ENCODE peak calls at places on chromosomes 5 and 9, in four cellular contexts. D is HepG2, P is GM12878, Q is K562. I is an unnamed sample.

GRCh38 chr5:104347119-104347708 is 784.6 kb upstream of the NUDT12 start:
- DNase-seq in D (no peak), P (no peak), Q (no peak), I (peak)

GRCh38 chr9:89902450-89902849 is 297.6 kb downstream of the GADD45G start:
- DNase-seq in D (no peak), P (no peak), Q (no peak), I (no peak)

GRCh38 chr9:110337727-110338522 is at the start of gene TXNDC8:
- DNase-seq in D (no peak), P (no peak), Q (no peak), I (no peak)

GRCh38 chr5:73648490-73648889 is 22.5 kb downstream of the ARHGEF28 start:
- DNase-seq in D (no peak), P (no peak), Q (no peak), I (no peak)

GRCh38 chr9:91740713-91741112 is 209.3 kb downstream of the ROR2 start:
- DNase-seq in D (no peak), P (no peak), Q (no peak), I (no peak)

GRCh38 chr9:113381909-113382411 is 5.2 kb upstream of the HDHD3 start:
- DNase-seq in D (peak), P (no peak), Q (no peak), I (no peak)

GRCh38 chr9:16213781-16214515 is 656.5 kb downstream of the BNC2 start:
- DNase-seq in D (no peak), P (no peak), Q (no peak), I (no peak)

GRCh38 chr5:143131983-143132382 is 271.5 kb downstream of the NR3C1 start:
- DNase-seq in D (no peak), P (no peak), Q (no peak), I (no peak)

GRCh38 chr5:102986074-102986473 is 133.9 kb downstream of the GIN1 start:
- DNase-seq in D (no peak), P (no peak), Q (no peak), I (no peak)

GRCh38 chr9:111531716-111532115 is 6.7 kb downstream of the ZNF483 start:
- DNase-seq in D (no peak), P (no peak), Q (no peak), I (no peak)

GRCh38 chr5:26700759-26701384 is 337.5 kb downstream of the CDH9 start:
- DNase-seq in D (peak), P (no peak), Q (peak), I (no peak)

GRCh38 chr9:134548185-134548584 is 93.4 kb upstream of the COL5A1 start:
- DNase-seq in D (no peak), P (no peak), Q (no peak), I (no peak)

GRCh38 chr9:134546231-134546731 is 95.3 kb upstream of the COL5A1 start:
- DNase-seq in D (no peak), P (no peak), Q (no peak), I (no peak)

GRCh38 chr9:134547161-134548100 is 94.2 kb upstream of the COL5A1 start:
- DNase-seq in D (no peak), P (no peak), Q (no peak), I (no peak)

GRCh38 chr9:134545213-134546211 is 96.1 kb upstream of the COL5A1 start:
- DNase-seq in D (no peak), P (no peak), Q (no peak), I (no peak)

GRCh38 chr9:134546746-134547145 is 94.9 kb upstream of the COL5A1 start:
- DNase-seq in D (no peak), P (no peak), Q (no peak), I (no peak)
- TF ChIP-seq ZBTB33 in D (no peak), P (no peak), Q (no peak), I (no peak)

GRCh38 chr5:159951834-159952233 is 35.6 kb downstream of the ADRA1B start:
- DNase-seq in D (no peak), P (no peak), Q (no peak), I (no peak)
- TF ChIP-seq ZNF274 in D (no peak), P (no peak), Q (no peak), I (no peak)

DNA sequence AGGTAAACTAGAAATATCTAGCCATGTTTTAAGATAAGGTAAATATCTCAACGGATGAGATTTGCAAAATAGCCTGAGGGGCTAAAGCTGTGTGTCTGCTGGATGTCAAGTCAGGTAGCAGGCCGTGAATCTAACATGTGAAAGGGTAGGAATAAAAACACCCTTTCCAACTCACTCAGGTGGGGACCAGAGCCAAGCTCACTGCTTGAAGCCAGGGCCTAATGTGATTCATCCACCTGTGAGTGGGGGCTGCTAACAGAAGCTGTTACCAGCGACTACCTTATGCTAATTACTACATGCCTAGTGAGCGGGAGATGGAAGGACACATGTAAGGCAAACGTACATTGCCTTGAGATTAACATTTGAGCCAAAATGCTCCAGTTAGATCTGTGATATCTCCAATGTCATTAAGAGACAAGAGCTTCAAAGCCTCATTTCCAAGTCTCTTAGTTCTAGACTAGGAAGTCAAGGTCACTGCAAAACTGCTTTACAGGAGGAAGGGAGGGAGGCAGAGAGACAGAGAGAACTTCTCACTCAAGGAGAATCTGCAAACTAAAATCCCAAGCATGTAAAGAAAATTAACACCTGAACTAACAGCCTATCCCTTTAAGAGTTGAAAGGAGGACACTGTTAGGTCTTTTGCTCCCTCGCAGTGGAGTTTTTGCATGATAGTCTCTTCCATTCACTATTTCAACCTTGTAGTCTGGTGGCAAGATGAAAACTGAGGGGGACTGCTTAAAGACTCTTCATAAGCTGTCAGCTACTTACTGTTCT is 141.6 kb upstream of the RPS23 start:
- DNase-seq in D (no peak), P (no peak), Q (no peak), I (no peak)
- TF ChIP-seq ZBTB33 in D (no peak), P (no peak), Q (no peak), I (no peak)

DNA sequence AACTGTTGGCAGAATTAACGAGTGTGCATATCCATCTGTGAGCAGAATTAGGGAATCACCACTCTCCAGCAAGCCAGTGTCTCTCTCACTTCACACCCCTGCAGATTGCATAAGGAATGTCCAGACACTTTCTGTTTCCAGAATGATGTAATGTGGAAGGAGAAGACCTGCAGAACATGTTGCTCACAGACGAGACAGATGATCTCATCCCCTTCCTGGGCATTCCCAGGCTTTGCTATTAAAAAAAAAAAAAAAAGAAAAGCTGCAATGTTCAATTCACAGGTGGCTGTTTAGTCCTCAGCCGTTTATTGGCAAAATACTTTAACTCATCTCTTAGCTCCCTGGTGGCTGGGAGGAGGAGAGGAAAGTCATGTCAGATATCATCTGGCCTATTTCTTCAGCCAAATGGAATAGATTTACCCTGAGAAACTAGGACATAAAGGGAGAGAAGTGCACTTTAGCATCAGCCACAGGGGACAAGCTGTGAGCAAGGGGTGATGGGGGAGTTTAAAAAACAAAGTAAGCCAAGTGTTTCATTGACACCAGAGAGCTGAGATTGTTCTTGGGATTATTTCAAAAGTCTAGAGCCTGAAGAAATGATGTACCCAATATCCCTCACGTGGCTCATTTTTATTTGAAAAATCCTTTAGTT is 95.9 kb upstream of the TNC start:
- DNase-seq in D (no peak), P (no peak), Q (no peak), I (no peak)
- TF ChIP-seq ZNF274 in D (no peak), P (no peak), Q (no peak), I (no peak)